ENCODE peak calls at places on chromosomes 6 and 20, in six cellular contexts. O is brain microvascular endothelial cell, W is cardiac muscle cell, X is A549, Q is GM12865, V is right atrium auricular region. A is an unnamed sample.

GRCh38 chr6:125507987-125508655 is 206.4 kb upstream of the HDDC2 start:
- DNase-seq in O (peak; percentile 66), W (no peak), X (no peak), Q (peak; percentile 29), V (no peak), A (peak; percentile 45)

GRCh38 chr6:90343581-90343980 is 46.9 kb upstream of the BACH2 start:
- DNase-seq in O (peak; percentile 33), W (no peak), X (no peak), Q (no peak), V (no peak), A (no peak)

GRCh38 chr6:118263929-118264486 is 284.1 kb upstream of the PLN start:
- DNase-seq in O (peak; percentile 38), W (peak; percentile 58), X (no peak), Q (peak; percentile 12), V (no peak), A (peak; percentile 20)

GRCh38 chr6:132322398-132322797 is 78.9 kb downstream of the MOXD1 start:
- DNase-seq in O (no peak), W (no peak), X (no peak), Q (no peak), V (no peak), A (no peak)

GRCh38 chr6:7878401-7878964 is 32.1 kb downstream of the TXNDC5 start:
- DNase-seq in O (no peak), W (no peak), X (no peak), Q (no peak), V (no peak), A (no peak)

GRCh38 chr20:21229163-21229562 is 74.0 kb upstream of the XRN2 start:
- DNase-seq in O (no peak), W (no peak), X (peak; percentile 8), Q (no peak), V (no peak), A (no peak)

GRCh38 chr20:32980131-32980941 is 23.9 kb downstream of the SUN5 start:
- DNase-seq in O (no peak), W (no peak), X (no peak), Q (no peak), V (no peak), A (no peak)

GRCh38 chr6:39178235-39178634 is 51.0 kb downstream of the KCNK5 start:
- DNase-seq in O (no peak), W (no peak), X (no peak), Q (no peak), V (no peak), A (no peak)

GRCh38 chr20:35018578-35019371 is 63.1 kb downstream of the MYH7B start:
- DNase-seq in O (no peak), W (no peak), X (no peak), Q (no peak), V (peak; percentile 54), A (no peak)

GRCh38 chr6:132741281-132741680 is 16.4 kb downstream of the VNN2 start:
- DNase-seq in O (no peak), W (no peak), X (no peak), Q (no peak), V (no peak), A (no peak)

GRCh38 chr6:109182590-109182989 is 87.3 kb downstream of the CEP57L1 start:
- DNase-seq in O (no peak), W (no peak), X (no peak), Q (no peak), V (no peak), A (no peak)

GRCh38 chr20:56359212-56360132 is 698 bp downstream of the FAM210B start:
- DNase-seq in O (peak; percentile 69), W (peak; percentile 68), X (peak; percentile 30), Q (peak; percentile 20), V (peak; percentile 68), A (peak; percentile 45)

GRCh38 chr6:31498748-31499147 is 803 bp downstream of the MICB start:
- DNase-seq in O (no peak), W (peak; percentile 6), X (no peak), Q (no peak), V (no peak), A (no peak)

GRCh38 chr6:148530394-148530923 is 187.8 kb downstream of the SASH1 start:
- DNase-seq in O (peak; percentile 92), W (peak; percentile 37), X (peak; percentile 10), Q (peak; percentile 47), V (no peak), A (no peak)

GRCh38 chr6:105164418-105164817 is 15.4 kb downstream of the POPDC3 start:
- DNase-seq in O (peak; percentile 11), W (peak; percentile 31), X (no peak), Q (no peak), V (no peak), A (no peak)

GRCh38 chr20:16556299-16556698 is 16.9 kb downstream of the KIF16B start:
- DNase-seq in O (peak; percentile 81), W (no peak), X (no peak), Q (no peak), V (no peak), A (no peak)

GRCh38 chr6:683742-684440 is 9.0 kb downstream of the EXOC2 start:
- DNase-seq in O (peak; percentile 92), W (peak; percentile 57), X (no peak), Q (no peak), V (no peak), A (peak; percentile 59)

GRCh38 chr6:18387061-18387721 is at the start of gene RNF144B:
- DNase-seq in O (peak; percentile 56), W (peak; percentile 91), X (peak; percentile 46), Q (peak; percentile 65), V (peak; percentile 84), A (no peak)

GRCh38 chr20:1897486-1897885 is 2.3 kb downstream of the SIRPA start:
- DNase-seq in O (no peak), W (no peak), X (no peak), Q (peak; percentile 34), V (no peak), A (no peak)

GRCh38 chr20:57783196-57783595 is 73.4 kb upstream of the PMEPA1 start:
- DNase-seq in O (no peak), W (no peak), X (no peak), Q (no peak), V (no peak), A (no peak)

GRCh38 chr6:128929869-128930268 is 46.9 kb downstream of the LAMA2 start:
- DNase-seq in O (no peak), W (no peak), X (no peak), Q (no peak), V (no peak), A (no peak)

DNA sequence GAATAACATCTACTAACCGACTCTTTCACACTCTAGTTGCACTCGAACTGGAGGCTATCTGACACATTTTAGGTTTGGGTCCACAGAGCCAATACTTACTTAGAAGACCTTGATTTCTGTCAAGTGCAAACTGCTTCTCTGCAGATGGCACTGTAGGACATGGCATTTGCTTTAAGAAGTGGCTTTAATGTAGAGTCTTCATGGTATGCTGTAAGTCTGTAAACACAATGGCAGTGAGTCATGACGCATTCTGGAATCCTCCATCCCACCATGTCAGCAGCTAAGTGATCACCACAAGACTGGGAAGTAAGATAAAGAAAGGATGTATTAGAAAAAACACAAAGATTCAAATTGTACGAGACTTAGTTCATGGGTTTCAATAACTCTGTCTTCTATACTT is 377.0 kb upstream of the NOX3 start:
- DNase-seq in O (peak; percentile 82), W (no peak), X (no peak), Q (peak; percentile 1), V (no peak), A (no peak)
- TF ChIP-seq CTCF in O (peak; percentile 28), W (no peak), X (no peak), Q (no peak), V (no peak), A (no peak)

GRCh38 chr20:59575653-59576052 is 28.7 kb upstream of the PHACTR3 start:
- DNase-seq in O (no peak), W (no peak), X (no peak), Q (no peak), V (no peak), A (no peak)

GRCh38 chr20:59574308-59574707 is 30.0 kb upstream of the PHACTR3 start:
- DNase-seq in O (no peak), W (no peak), X (no peak), Q (no peak), V (no peak), A (no peak)

GRCh38 chr20:59577037-59577808 is 27.1 kb upstream of the PHACTR3 start:
- DNase-seq in O (no peak), W (no peak), X (no peak), Q (no peak), V (no peak), A (no peak)

GRCh38 chr20:59577809-59578601 is 26.3 kb upstream of the PHACTR3 start:
- DNase-seq in O (no peak), W (no peak), X (no peak), Q (no peak), V (no peak), A (no peak)

DNA sequence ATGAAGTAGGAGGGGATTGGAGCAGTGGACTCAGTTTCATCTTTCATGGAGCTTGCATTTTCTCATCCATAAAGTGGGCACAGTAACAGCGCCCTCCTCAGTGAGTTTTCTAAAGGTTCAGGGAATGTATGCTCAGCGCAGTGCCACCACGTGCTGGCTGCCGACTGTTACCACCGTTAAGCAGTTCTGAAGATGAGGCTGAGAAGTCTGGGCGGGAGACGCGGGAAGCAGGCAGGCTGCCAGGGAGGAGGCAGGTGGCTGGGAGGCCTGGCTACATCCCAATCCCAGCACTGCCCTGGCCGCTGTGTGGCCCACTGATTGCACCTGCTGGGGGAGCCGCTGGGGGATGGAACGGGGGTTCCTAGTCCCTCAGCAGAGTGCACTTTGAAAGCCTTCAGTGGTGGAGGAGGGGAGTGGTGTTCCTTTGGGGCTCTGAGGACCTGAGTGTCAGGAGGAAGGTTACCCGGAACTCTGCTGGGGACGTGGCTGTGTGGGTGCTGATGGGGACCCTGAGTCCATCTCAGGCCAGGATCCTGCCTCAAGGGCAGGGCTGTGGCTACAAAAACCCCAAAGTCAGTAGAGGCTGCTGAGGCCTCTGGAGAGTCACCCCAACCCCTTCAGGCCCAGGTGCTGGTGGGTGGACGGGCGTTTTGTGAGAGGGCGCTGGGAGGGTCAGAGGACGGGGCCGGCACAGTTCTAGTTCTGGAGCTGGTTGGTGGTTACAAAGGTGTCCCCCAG is 28.0 kb upstream of the PHACTR3 start:
- DNase-seq in O (no peak), W (no peak), X (no peak), Q (no peak), V (no peak), A (no peak)
- H3K4me3 ChIP-seq in O (no peak overlapping the region), W (no peak overlapping the region), X (no peak overlapping the region), Q (no peak overlapping the region), V (no peak overlapping the region), A (no peak overlapping the region)

GRCh38 chr6:93779086-93779858 is 359.9 kb upstream of the EPHA7 start:
- DNase-seq in O (peak; percentile 77), W (peak; percentile 84), X (no peak), Q (no peak), V (peak; percentile 59), A (no peak)
- TF ChIP-seq CTCF in O (peak; percentile 55), W (peak; percentile 25), X (no peak), Q (no peak), V (peak; percentile 56), A (no peak)

GRCh38 chr6:85110943-85111342 is 338.9 kb upstream of the NT5E start:
- DNase-seq in O (no peak), W (no peak), X (no peak), Q (no peak), V (no peak), A (no peak)

GRCh38 chr6:85113934-85114582 is 335.8 kb upstream of the NT5E start:
- DNase-seq in O (no peak), W (peak; percentile 9), X (no peak), Q (no peak), V (peak; percentile 63), A (no peak)

GRCh38 chr6:85114583-85114939 is 335.3 kb upstream of the NT5E start:
- DNase-seq in O (no peak), W (no peak), X (no peak), Q (no peak), V (no peak), A (no peak)

GRCh38 chr6:85112540-85112939 is 337.3 kb upstream of the NT5E start:
- DNase-seq in O (no peak), W (no peak), X (no peak), Q (no peak), V (no peak), A (no peak)

GRCh38 chr6:85111481-85112001 is 338.3 kb upstream of the NT5E start:
- DNase-seq in O (peak; percentile 87), W (no peak), X (no peak), Q (no peak), V (no peak), A (peak; percentile 19)
- H3K4me3 ChIP-seq in O (no peak overlapping the region), W (no peak overlapping the region), X (no peak overlapping the region), Q (no peak overlapping the region), V (no peak overlapping the region), A (no peak overlapping the region)

A was measured in astrocyte of the cerebellum.